ENCODE peak calls at places on chromosomes 16 and 17, in four cellular contexts. J is cardiac muscle cell, Q is left ventricle myocardium inferior, B is stomach. A is an unnamed sample.
A peak's percentile ranks its signal among the peaks of the same experiment; 100 is the strongest.

GRCh38 chr16:81174644-81175324 is 63.7 kb upstream of the BCO1 start:
- DNase-seq in J (no peak), Q (no peak), B (no peak), A (no peak)

GRCh38 chr16:65196696-65197095 is 74.8 kb upstream of the CDH11 start:
- DNase-seq in J (no peak), Q (no peak), B (no peak), A (no peak)

GRCh38 chr17:74842599-74843351 is 16.9 kb downstream of the GRIN2C start:
- DNase-seq in J (peak; percentile 79), Q (peak; percentile 76), B (peak; percentile 75), A (peak; percentile 31)

GRCh38 chr17:560379-560935 is 154.2 kb downstream of the VPS53 start:
- DNase-seq in J (no peak), Q (no peak), B (no peak), A (no peak)

GRCh38 chr16:47377156-47377555 is 83.7 kb downstream of the ITFG1 start:
- DNase-seq in J (no peak), Q (no peak), B (no peak), A (no peak)

GRCh38 chr17:69030145-69030544 is 30.6 kb downstream of the ABCA9 start:
- DNase-seq in J (no peak), Q (no peak), B (no peak), A (no peak)

GRCh38 chr16:25785361-25785760 is 93.6 kb downstream of the HS3ST4 start:
- DNase-seq in J (no peak), Q (no peak), B (no peak), A (no peak)

GRCh38 chr17:36500745-36501225 is 14.3 kb downstream of the ZNHIT3 start:
- DNase-seq in J (no peak), Q (no peak), B (no peak), A (no peak)

GRCh38 chr17:79777166-79777843 is 643 bp upstream of the CBX2 start:
- DNase-seq in J (peak; percentile 58), Q (peak; percentile 68), B (peak; percentile 29), A (no peak)

GRCh38 chr16:48499822-48500440 is 110.0 kb downstream of the N4BP1 start:
- DNase-seq in J (no peak), Q (no peak), B (no peak), A (no peak)

GRCh38 chr17:28524476-28525415 is 18.6 kb downstream of the FOXN1 start:
- DNase-seq in J (peak; percentile 43), Q (no peak), B (peak; percentile 89), A (no peak)

GRCh38 chr16:85718682-85719081 is 29.9 kb upstream of the GINS2 start:
- DNase-seq in J (peak; percentile 41), Q (no peak), B (peak; percentile 34), A (no peak)

GRCh38 chr17:43787728-43788127 is 7.5 kb downstream of the CFAP97D1 start:
- DNase-seq in J (no peak), Q (no peak), B (no peak), A (no peak)

GRCh38 chr16:57577691-57578224 is 35.3 kb downstream of the ADGRG5 start:
- DNase-seq in J (no peak), Q (no peak), B (no peak), A (no peak)

GRCh38 chr16:87464691-87465300 is 28.0 kb downstream of the ZCCHC14 start:
- DNase-seq in J (peak; percentile 49), Q (peak; percentile 61), B (peak; percentile 67), A (no peak)

GRCh38 chr16:84884311-84885023 is 64.7 kb downstream of the CRISPLD2 start:
- DNase-seq in J (peak; percentile 10), Q (peak; percentile 47), B (peak; percentile 53), A (no peak)

GRCh38 chr16:82979406-82980111 is 352.8 kb downstream of the CDH13 start:
- DNase-seq in J (no peak), Q (no peak), B (no peak), A (no peak)

GRCh38 chr16:14211856-14212543 is 140.9 kb downstream of the MRTFB start:
- DNase-seq in J (no peak), Q (no peak), B (no peak), A (no peak)

GRCh38 chr17:42577532-42578281 is at the start of gene PSMC3IP:
- DNase-seq in J (peak; percentile 95), Q (peak; percentile 96), B (peak; percentile 96), A (peak; percentile 93)

GRCh38 chr17:8123695-8124349 is at the start of gene HES7:
- DNase-seq in J (peak; percentile 50), Q (no peak), B (no peak), A (no peak)

GRCh38 chr17:82007495-82008257 is 15.0 kb downstream of the CENPX start:
- DNase-seq in J (no peak), Q (no peak), B (no peak), A (no peak)

GRCh38 chr16:14658063-14658462 is 25.3 kb downstream of the BFAR start:
- DNase-seq in J (no peak), Q (no peak), B (no peak), A (no peak)

GRCh38 chr17:62998665-62999393 is 32.8 kb downstream of the TANC2 start:
- DNase-seq in J (no peak), Q (no peak), B (no peak), A (no peak)

GRCh38 chr17:7330099-7331015 is 1.2 kb upstream of the NEURL4 start:
- DNase-seq in J (peak; percentile 86), Q (peak; percentile 78), B (peak; percentile 73), A (peak; percentile 86)

GRCh38 chr17:60439501-60439900 is 17.2 kb downstream of the CHCT1 start:
- DNase-seq in J (no peak), Q (no peak), B (no peak), A (no peak)

GRCh38 chr17:37710344-37710886 is 34.4 kb downstream of the HNF1B start:
- DNase-seq in J (no peak), Q (no peak), B (peak; percentile 99), A (no peak)

GRCh38 chr16:57141822-57142631 is 43.8 kb downstream of the PSME3IP1 start:
- DNase-seq in J (no peak), Q (no peak), B (no peak), A (peak; percentile 22)

GRCh38 chr17:41666336-41666680 is 22.4 kb upstream of the EIF1 start:
- DNase-seq in J (no peak), Q (no peak), B (no peak), A (peak; percentile 74)

GRCh38 chr17:38728290-38728831 is 1.8 kb upstream of the CISD3 start:
- DNase-seq in J (no peak), Q (no peak), B (no peak), A (peak; percentile 81)

GRCh38 chr16:4203748-4204147 is 38.1 kb downstream of the SRL start:
- DNase-seq in J (no peak), Q (no peak), B (no peak), A (no peak)

GRCh38 chr16:83113811-83114210 is 487.0 kb downstream of the CDH13 start:
- DNase-seq in J (no peak), Q (no peak), B (no peak), A (no peak)

GRCh38 chr17:81082177-81083073 is 47.5 kb downstream of the BAIAP2 start:
- DNase-seq in J (no peak), Q (peak; percentile 66), B (peak; percentile 80), A (no peak)

GRCh38 chr16:25734473-25735100 is 42.8 kb downstream of the HS3ST4 start:
- DNase-seq in J (no peak), Q (no peak), B (no peak), A (no peak)

GRCh38 chr16:49483251-49483650 is 109.6 kb downstream of the C16orf78 start:
- DNase-seq in J (no peak), Q (no peak), B (no peak), A (no peak)

GRCh38 chr17:81553616-81554181 is 1.5 kb upstream of the FAAP100 start:
- DNase-seq in J (no peak), Q (no peak), B (no peak), A (no peak)

GRCh38 chr16:3695610-3696369 is 21.5 kb downstream of the TRAP1 start:
- DNase-seq in J (no peak), Q (no peak), B (peak; percentile 63), A (no peak)

GRCh38 chr17:43768943-43769342 is 9.8 kb downstream of the DUSP3 start:
- DNase-seq in J (no peak), Q (no peak), B (no peak), A (no peak)

GRCh38 chr17:77572851-77573250 is 385.7 kb upstream of the TNRC6C start:
- DNase-seq in J (no peak), Q (no peak), B (no peak), A (no peak)

GRCh38 chr17:77571141-77571540 is 387.4 kb upstream of the TNRC6C start:
- DNase-seq in J (no peak), Q (no peak), B (no peak), A (no peak)

GRCh38 chr17:77571562-77571981 is 386.9 kb upstream of the TNRC6C start:
- DNase-seq in J (peak; percentile 7), Q (no peak), B (peak; percentile 32), A (peak; percentile 2)

GRCh38 chr17:77570565-77570898 is 388.0 kb upstream of the TNRC6C start:
- DNase-seq in J (no peak), Q (no peak), B (no peak), A (no peak)

GRCh38 chr17:77572065-77572601 is 386.4 kb upstream of the TNRC6C start:
- DNase-seq in J (no peak), Q (no peak), B (no peak), A (no peak)
- H3K4me3 ChIP-seq in J (no peak overlapping the region), Q (peak overlapping the region; percentile 34), B (no peak overlapping the region), A (no peak overlapping the region)

DNA sequence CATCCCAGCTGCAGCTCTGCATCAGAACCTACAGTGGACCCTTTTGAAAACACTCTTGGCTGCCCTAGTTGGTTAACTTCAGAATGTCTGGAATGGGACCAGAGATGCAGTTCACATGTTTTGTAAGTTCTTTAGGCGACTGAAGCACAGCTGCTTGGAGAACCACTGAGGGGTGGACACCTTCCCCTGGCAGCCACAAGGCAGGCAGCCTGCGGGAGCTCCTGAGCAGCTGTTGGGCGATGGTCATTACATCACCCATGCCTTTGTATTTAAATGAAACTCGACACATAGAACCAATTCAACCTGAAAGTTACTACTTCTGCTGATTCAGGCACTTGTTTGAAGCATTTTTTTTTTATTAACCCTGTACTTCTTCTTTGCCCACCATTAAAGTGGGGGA is 151.5 kb downstream of the LGALS9B start:
- DNase-seq in J (no peak), Q (no peak), B (no peak), A (no peak)
- H3K27ac ChIP-seq in J (no peak overlapping the region), Q (no peak overlapping the region), B (no peak overlapping the region), A (no peak overlapping the region)

GRCh38 chr16:30354423-30355143 is 525 bp downstream of the CD2BP2 start:
- DNase-seq in J (peak; percentile 57), Q (no peak), B (no peak), A (no peak)

GRCh38 chr16:30355954-30356308 is 823 bp upstream of the CD2BP2 start:
- DNase-seq in J (no peak), Q (no peak), B (no peak), A (no peak)

GRCh38 chr16:30356401-30357084 is 1.4 kb upstream of the CD2BP2 start:
- DNase-seq in J (no peak), Q (no peak), B (no peak), A (no peak)

GRCh38 chr16:30353438-30354129 is 1.5 kb downstream of the CD2BP2 start:
- DNase-seq in J (no peak), Q (no peak), B (no peak), A (no peak)

GRCh38 chr16:30355144-30355953 is at the start of gene CD2BP2:
- DNase-seq in J (peak; percentile 98), Q (peak; percentile 95), B (peak; percentile 96), A (peak; percentile 87)
- H3K4me1 ChIP-seq in J (peaks cover 8% of the 10 kb centered on the region), Q (peaks cover 57% of the 10 kb centered on the region), B (peaks cover 72% of the 10 kb centered on the region), A (peaks cover 32% of the 10 kb centered on the region)

GRCh38 chr16:54283735-54284318 is 2.8 kb downstream of the IRX3 start:
- DNase-seq in J (no peak), Q (no peak), B (no peak), A (no peak)
- H3K4me3 ChIP-seq in J (peak overlapping the region; percentile 99), Q (peak overlapping the region; percentile 83), B (peak overlapping the region; percentile 75), A (no peak overlapping the region)

A was measured in CD4-positive, alpha-beta memory T cell.